ENCODE peak calls at places on chromosomes 11 and 22, in four cellular contexts. L, N, A and E are unnamed samples.
A peak's percentile ranks its signal among the peaks of the same experiment; 100 is the strongest.

GRCh38 chr11:104872393-104872792 is 25.9 kb downstream of the CASP12 start:
- DNase-seq in A (no peak), L (no peak), N (no peak), E (no peak)

GRCh38 chr22:42646569-42647525 is 2.3 kb downstream of the CYB5R3 start:
- DNase-seq in L (no peak), N (no peak), A (no peak), E (no peak)

GRCh38 chr22:38754247-38755154 is 1.3 kb downstream of the SUN2 start:
- DNase-seq in N (no peak), A (no peak), L (peak; percentile 34), E (peak; percentile 74)

GRCh38 chr22:49793296-49793695 is 34.4 kb downstream of the BRD1 start:
- DNase-seq in N (no peak), A (no peak), L (no peak), E (no peak)

GRCh38 chr11:118088531-118088930 is 1.8 kb upstream of the SMIM35 start:
- DNase-seq in A (no peak), L (no peak), N (no peak), E (peak; percentile 37)

GRCh38 chr11:95293116-95293515 is 62.1 kb upstream of the SESN3 start:
- DNase-seq in L (no peak), N (no peak), A (no peak), E (no peak)

GRCh38 chr11:10484461-10485180 is 29.6 kb downstream of the AMPD3 start:
- DNase-seq in L (no peak), N (no peak), A (no peak), E (no peak)

GRCh38 chr11:128890543-128891409 is at the start of gene KCNJ5:
- DNase-seq in N (peak; percentile 45), A (no peak), L (peak; percentile 34), E (peak; percentile 35)

GRCh38 chr11:66293352-66293751 is 1.7 kb downstream of the TMEM151A start:
- DNase-seq in A (no peak), L (no peak), N (no peak), E (no peak)

GRCh38 chr11:6900327-6900999 is 8.2 kb upstream of the OR2D2 start:
- DNase-seq in L (no peak), N (no peak), A (no peak), E (no peak)